ENCODE peak calls at places on chromosome 14, in eight cellular contexts. L is left lung, H is HL-60, P is GM12865, Z is endothelial cell of umbilical vein, S is PC-9, R is heart left ventricle, B is body of pancreas. M is an unnamed sample.

GRCh38 chr14:45065540-45065939 is 18.4 kb upstream of the PRPF39 start:
- DNase-seq in L (no peak), H (no peak), P (no peak), Z (no peak), S (no peak), R (no peak), B (no peak), M (no peak)

GRCh38 chr14:52798826-52799225 is 7.4 kb upstream of the GNPNAT1 start:
- DNase-seq in L (no peak), H (no peak), P (no peak), Z (no peak), S (no peak), R (no peak), B (no peak), M (no peak)

GRCh38 chr14:98466807-98467206 is 805.2 kb downstream of the BCL11B start:
- DNase-seq in L (no peak), H (no peak), P (no peak), Z (no peak), S (no peak), R (no peak), B (no peak), M (no peak)

GRCh38 chr14:55071051-55071450 is 19.6 kb downstream of the MAPK1IP1L start:
- DNase-seq in L (no peak), H (no peak), P (no peak), Z (peak), S (no peak), R (no peak), B (no peak), M (no peak)

GRCh38 chr14:91509083-91509877 is 830 bp downstream of the PPP4R3A start:
- DNase-seq in L (peak), H (no peak), P (peak), Z (peak), S (peak), R (peak), B (peak), M (peak)

GRCh38 chr14:73732006-73732405 is 17.8 kb upstream of the PNMA1 start:
- DNase-seq in L (no peak), H (no peak), P (no peak), Z (no peak), S (no peak), R (peak), B (no peak), M (no peak)

GRCh38 chr14:32134448-32135070 is 57.5 kb downstream of the ARHGAP5 start:
- DNase-seq in L (no peak), H (no peak), P (no peak), Z (peak), S (no peak), R (no peak), B (no peak), M (no peak)

GRCh38 chr14:102776761-102777710 is at the start of gene TRAF3:
- DNase-seq in L (peak), H (peak), P (peak), Z (peak), S (peak), R (peak), B (peak), M (peak)

GRCh38 chr14:52835122-52835903 is 43.9 kb upstream of the GNPNAT1 start:
- DNase-seq in L (peak), H (no peak), P (no peak), Z (no peak), S (peak), R (no peak), B (peak), M (no peak)

GRCh38 chr14:76926521-76927251 is 100.5 kb downstream of the LRRC74A start:
- DNase-seq in L (no peak), H (no peak), P (peak), Z (no peak), S (no peak), R (peak), B (peak), M (peak)

GRCh38 chr14:65040666-65041433 is 54.2 kb downstream of the FNTB start:
- DNase-seq in L (no peak), H (no peak), P (no peak), Z (no peak), S (no peak), R (no peak), B (no peak), M (no peak)

GRCh38 chr14:89252887-89253532 is 164.0 kb downstream of the FOXN3 start:
- DNase-seq in L (no peak), H (no peak), P (no peak), Z (no peak), S (no peak), R (no peak), B (no peak), M (no peak)

GRCh38 chr14:32372154-32372553 is 43.1 kb downstream of the AKAP6 start:
- DNase-seq in L (no peak), H (no peak), P (no peak), Z (peak), S (no peak), R (no peak), B (no peak), M (no peak)

GRCh38 chr14:69931960-69932359 is 52.7 kb downstream of the SMOC1 start:
- DNase-seq in L (no peak), H (no peak), P (peak), Z (no peak), S (no peak), R (no peak), B (no peak), M (no peak)

GRCh38 chr14:56116128-56116900 is 1.9 kb upstream of the PELI2 start:
- DNase-seq in L (no peak), H (no peak), P (no peak), Z (peak), S (no peak), R (no peak), B (no peak), M (no peak)

GRCh38 chr14:78836777-78837176 is 666.6 kb downstream of the NRXN3 start:
- DNase-seq in L (no peak), H (peak), P (peak), Z (peak), S (peak), R (peak), B (peak), M (peak)

GRCh38 chr14:97382616-97383226 is 585.5 kb downstream of the VRK1 start:
- DNase-seq in L (no peak), H (no peak), P (peak), Z (no peak), S (no peak), R (no peak), B (no peak), M (no peak)

GRCh38 chr14:32608880-32609279 is 279.8 kb downstream of the AKAP6 start:
- DNase-seq in L (no peak), H (no peak), P (no peak), Z (peak), S (no peak), R (no peak), B (no peak), M (no peak)

GRCh38 chr14:37443461-37443860 is 151.6 kb downstream of the FOXA1 start:
- DNase-seq in L (no peak), H (no peak), P (no peak), Z (no peak), S (no peak), R (no peak), B (no peak), M (no peak)

GRCh38 chr14:64409509-64409908 is 21.4 kb downstream of the MTHFD1 start:
- DNase-seq in L (no peak), H (no peak), P (peak), Z (no peak), S (no peak), R (no peak), B (no peak), M (no peak)

GRCh38 chr14:76782885-76783566 is 21.8 kb downstream of the VASH1 start:
- DNase-seq in L (no peak), H (no peak), P (peak), Z (no peak), S (no peak), R (no peak), B (no peak), M (peak)

GRCh38 chr14:25431211-25432076 is 381.5 kb upstream of the STXBP6 start:
- DNase-seq in L (no peak), H (no peak), P (no peak), Z (no peak), S (no peak), R (no peak), B (no peak), M (no peak)

GRCh38 chr14:84129028-84129427 is 1400.9 kb upstream of the FLRT2 start:
- DNase-seq in L (no peak), H (peak), P (no peak), Z (peak), S (no peak), R (no peak), B (no peak), M (no peak)

GRCh38 chr14:91548145-91548544 is 38.0 kb upstream of the PPP4R3A start:
- DNase-seq in L (no peak), H (no peak), P (no peak), Z (no peak), S (no peak), R (no peak), B (no peak), M (no peak)

GRCh38 chr14:95460647-95461478 is 55.6 kb downstream of the SYNE3 start:
- DNase-seq in L (no peak), H (no peak), P (no peak), Z (peak), S (peak), R (no peak), B (no peak), M (no peak)

GRCh38 chr14:56172571-56172971 is 54.4 kb downstream of the PELI2 start:
- DNase-seq in L (no peak), H (no peak), P (no peak), Z (peak), S (no peak), R (no peak), B (no peak), M (no peak)

GRCh38 chr14:24892730-24893059 is 157.3 kb downstream of the STXBP6 start:
- DNase-seq in L (no peak), H (no peak), P (no peak), Z (no peak), S (no peak), R (no peak), B (no peak), M (no peak)

GRCh38 chr14:73718742-73719251 is 4.6 kb upstream of the PNMA1 start:
- DNase-seq in L (no peak), H (no peak), P (no peak), Z (no peak), S (no peak), R (no peak), B (no peak), M (no peak)

GRCh38 chr14:68143341-68143807 is 323.8 kb downstream of the RAD51B start:
- DNase-seq in L (peak), H (no peak), P (no peak), Z (peak), S (no peak), R (peak), B (peak), M (no peak)
- TF ChIP-seq CTCF in L (no peak), H (no peak), P (no peak), Z (no peak), S (no peak), R (no peak), B (no peak), M (no peak)

DNA sequence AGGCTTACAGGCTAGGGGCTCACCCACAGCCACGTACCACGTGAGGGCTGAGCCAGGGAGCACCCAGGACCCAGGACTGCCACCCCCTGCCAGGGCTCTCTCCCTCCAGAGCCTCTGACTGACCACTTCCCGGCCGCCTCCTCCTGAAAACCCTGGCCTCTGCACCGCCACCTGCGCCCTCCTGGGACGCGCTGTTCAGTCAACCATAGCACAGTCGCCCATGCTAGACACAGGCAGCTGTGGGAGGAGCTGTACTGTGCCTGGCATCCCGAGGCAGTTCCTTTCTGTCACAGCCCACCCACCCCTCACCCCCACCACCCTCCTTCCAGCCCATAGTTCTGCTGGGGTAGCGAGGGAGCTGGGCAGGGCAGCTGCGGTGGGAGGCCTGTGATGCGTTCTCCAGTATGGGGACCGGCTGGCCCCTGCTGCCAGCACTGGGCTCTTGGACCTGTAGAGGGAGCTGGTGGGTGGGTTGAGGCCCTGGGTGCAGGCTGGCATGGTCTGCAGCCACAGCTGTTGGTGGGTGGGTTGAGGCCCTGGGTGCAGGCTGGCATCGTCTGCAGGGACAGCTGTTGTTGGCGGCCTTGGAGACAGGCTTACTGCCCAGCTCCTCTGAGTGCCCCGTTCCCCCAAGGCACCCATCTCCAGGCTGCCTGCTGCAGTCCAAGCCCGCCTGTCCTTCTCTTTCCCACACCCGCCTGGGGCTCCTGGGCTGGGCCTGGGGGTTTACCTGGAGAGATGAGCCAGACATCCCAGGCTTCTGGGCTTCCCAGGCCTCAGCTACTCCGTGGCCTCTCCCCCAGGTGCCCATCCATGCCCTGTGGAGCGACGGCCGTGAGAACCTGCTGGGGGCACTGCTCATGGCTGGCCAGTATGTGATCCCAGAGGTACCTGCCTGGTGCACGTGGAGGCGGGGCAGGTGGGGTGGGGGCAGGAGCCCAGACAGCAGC is 11.5 kb downstream of the ASPG start:
- DNase-seq in L (no peak), H (no peak), P (no peak), Z (no peak), S (no peak), R (no peak), B (no peak), M (no peak)
- TF ChIP-seq CTCF in L (no peak), H (no peak), P (no peak), Z (no peak), S (no peak), R (no peak), B (no peak), M (no peak)

DNA sequence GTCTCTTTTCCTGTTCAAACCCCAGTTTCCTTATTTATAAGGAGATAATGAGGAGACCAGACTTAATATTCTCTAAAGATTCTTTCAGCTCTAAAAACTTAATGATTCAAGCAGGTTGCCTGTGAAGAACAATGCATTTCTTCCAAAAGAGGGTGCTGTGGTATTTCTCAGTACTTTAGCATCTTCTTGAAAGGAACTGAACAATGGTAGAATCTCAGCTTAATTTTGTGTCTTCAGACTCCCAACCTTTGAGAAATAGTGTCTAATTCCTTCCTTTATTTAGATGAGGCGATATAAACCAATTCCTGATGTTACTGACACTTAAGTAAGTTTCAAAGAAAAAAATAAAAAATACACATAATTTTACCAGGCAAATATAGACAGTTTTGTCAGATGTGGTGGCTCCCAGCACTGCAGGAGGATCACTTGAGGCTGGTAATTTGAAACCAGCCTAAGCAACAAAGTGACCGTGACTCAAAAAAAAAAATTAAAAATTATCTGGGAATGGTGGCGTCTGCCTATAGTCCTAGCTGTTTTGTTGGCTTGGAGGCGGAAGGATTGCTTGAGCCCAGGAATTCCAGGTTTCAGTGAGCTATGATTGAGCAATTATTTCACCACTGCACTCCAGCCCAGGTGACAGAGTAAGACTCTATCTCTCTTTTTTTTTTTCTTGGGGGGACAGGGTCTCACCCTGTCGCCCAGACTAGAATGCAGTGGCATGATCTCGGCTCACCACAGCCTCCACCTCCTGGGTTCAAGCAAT is 76.9 kb upstream of the PSMA6 start:
- DNase-seq in L (no peak), H (no peak), P (peak), Z (peak), S (no peak), R (no peak), B (no peak), M (peak)
- TF ChIP-seq CTCF in L (peak), H (no peak), P (no peak), Z (no peak), S (peak), R (peak), B (peak), M (peak)

DNA sequence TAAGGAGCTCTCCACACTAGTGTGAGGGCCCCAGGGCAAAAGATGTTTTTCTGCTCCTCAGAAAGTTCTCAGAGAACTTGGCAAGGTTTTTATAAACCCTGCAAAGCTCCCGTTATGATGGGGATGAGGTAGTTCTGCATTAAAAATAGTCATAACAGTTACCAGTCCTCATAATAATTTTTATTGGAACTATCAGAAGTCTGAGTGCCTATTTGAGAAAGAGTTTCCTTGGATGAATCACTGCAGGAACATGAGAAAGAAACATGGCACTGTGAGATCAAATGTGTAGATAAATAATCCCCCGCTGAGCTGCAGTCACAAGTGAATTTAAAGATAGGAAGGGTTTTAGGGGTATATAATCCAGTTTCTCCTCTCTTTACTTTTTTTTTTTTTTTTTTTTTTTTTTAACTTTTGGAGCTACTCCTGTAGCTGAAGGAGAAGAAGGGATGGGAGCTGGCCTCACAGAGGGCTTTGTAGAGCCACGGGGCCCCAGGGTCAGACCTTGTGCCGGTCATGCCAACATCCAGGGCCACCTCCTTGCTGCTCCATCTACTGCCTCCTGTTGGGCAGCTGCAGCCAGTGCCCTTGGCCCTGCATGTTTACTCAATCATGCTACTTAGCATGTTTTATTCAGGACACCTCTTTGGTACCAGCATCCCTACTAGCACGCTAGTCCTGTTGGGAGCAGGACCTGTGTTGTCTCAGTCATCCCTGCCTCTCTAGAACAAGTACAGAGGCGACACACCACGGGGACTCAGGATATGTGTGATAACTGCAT is 39.5 kb downstream of the EVL start:
- DNase-seq in L (peak), H (no peak), P (no peak), Z (peak), S (no peak), R (no peak), B (no peak), M (no peak)
- TF ChIP-seq CTCF in L (no peak), H (no peak), P (peak), Z (no peak), S (no peak), R (no peak), B (no peak), M (no peak)

DNA sequence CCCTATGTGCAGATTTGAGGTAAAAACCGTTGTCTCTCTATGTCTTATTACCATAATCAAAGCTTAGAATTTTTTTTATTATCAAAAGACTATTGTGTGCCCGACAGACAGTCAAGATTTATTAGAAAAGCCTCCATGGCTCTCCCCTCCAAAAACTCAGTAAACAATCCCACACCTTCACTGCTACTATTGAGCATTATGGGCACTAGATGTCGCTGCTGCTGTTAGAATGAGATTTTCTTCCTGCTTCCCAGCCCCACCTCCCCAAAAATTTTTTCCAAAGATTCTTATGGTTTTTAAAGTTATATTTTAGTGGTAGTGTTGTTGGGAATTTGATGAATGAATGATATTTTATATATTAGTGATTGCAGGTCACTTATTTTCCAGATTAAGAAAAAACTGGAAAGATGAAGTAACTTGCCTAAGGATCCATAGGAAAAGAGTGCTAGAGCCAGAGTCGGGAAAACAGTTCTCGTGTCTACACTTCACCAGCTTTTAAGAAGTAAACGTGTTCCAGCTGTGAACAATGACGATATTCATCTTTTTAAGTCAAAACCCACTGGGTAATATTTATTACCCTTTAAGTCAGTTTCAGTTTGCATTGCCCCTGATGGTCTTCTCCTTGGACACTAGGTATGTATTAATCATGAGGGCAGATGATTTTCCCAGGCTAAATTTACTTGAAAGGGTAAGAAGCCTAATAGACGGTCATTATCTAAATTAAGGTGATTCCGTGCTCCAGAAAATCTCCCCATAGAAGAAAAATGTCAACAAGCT is 12.2 kb upstream of the FOXG1 start:
- DNase-seq in L (no peak), H (no peak), P (peak), Z (peak), S (peak), R (no peak), B (peak), M (peak)
- TF ChIP-seq CTCF in L (peak), H (peak), P (peak), Z (peak), S (peak), R (peak), B (peak), M (peak)

GRCh38 chr14:62185078-62185477 is 422.9 kb downstream of the SNAPC1 start:
- DNase-seq in L (no peak), H (no peak), P (no peak), Z (no peak), S (no peak), R (no peak), B (no peak), M (no peak)
- TF ChIP-seq CTCF in L (no peak), H (no peak), P (no peak), Z (no peak), S (no peak), R (no peak), B (no peak), M (no peak)

M was measured in GM13976.